ENCODE peak calls at places on chromosomes 3 and 15, in nine cellular contexts. B is mucosa of descending colon; G is heart left ventricle; T is fibroblast of lung; N is psoas muscle; O is HepG2; M is CD4-positive, CD25-positive, alpha-beta regulatory T cell; K is A549; H is esophagus muscularis mucosa. Q is an unnamed sample.

GRCh38 chr15:58702233-58702632 is 47.3 kb downstream of the ADAM10 start:
- DNase-seq in T (no peak), M (no peak), G (no peak), H (no peak), B (no peak), N (no peak), K (no peak), O (no peak), Q (no peak)

GRCh38 chr15:85673326-85673725 is 121.4 kb downstream of the KLHL25 start:
- DNase-seq in T (peak; percentile 50), B (no peak), H (no peak), G (no peak), N (no peak), O (no peak), K (no peak), M (no peak), Q (no peak)

GRCh38 chr3:124281453-124282316 is 289.8 kb upstream of the ROPN1 start:
- DNase-seq in K (peak; percentile 41), G (no peak), T (peak; percentile 70), B (no peak), H (peak; percentile 79), O (peak; percentile 10), M (no peak), N (no peak), Q (no peak)

GRCh38 chr3:140219161-140219745 is 284.3 kb downstream of the CLSTN2 start:
- DNase-seq in B (no peak), H (no peak), N (no peak), M (no peak), T (no peak), K (no peak), O (no peak), G (no peak), Q (no peak)

GRCh38 chr3:112484352-112484751 is 14.9 kb downstream of the BTLA start:
- DNase-seq in B (no peak), H (no peak), N (no peak), O (no peak), K (no peak), T (no peak), M (no peak), G (no peak), Q (no peak)

GRCh38 chr3:114179575-114179974 is 723 bp upstream of the DRD3 start:
- DNase-seq in H (no peak), K (peak; percentile 58), T (peak; percentile 26), M (peak; percentile 9), O (peak; percentile 18), G (no peak), N (no peak), B (no peak), Q (peak; percentile 12)

GRCh38 chr3:152835311-152836102 is 576 bp downstream of the P2RY1 start:
- DNase-seq in K (peak; percentile 70), T (peak; percentile 76), O (no peak), M (no peak), H (no peak), N (peak; percentile 83), B (peak; percentile 79), G (peak; percentile 58), Q (peak; percentile 68)

GRCh38 chr3:152474585-152474984 is 205.9 kb downstream of the MBNL1 start:
- DNase-seq in K (peak; percentile 71), N (no peak), B (no peak), O (peak; percentile 29), M (no peak), T (peak; percentile 84), G (no peak), H (no peak), Q (peak; percentile 43)

GRCh38 chr3:124845406-124845805 is 41.8 kb downstream of the ITGB5 start:
- DNase-seq in K (peak; percentile 76), T (peak; percentile 92), H (no peak), N (no peak), O (no peak), B (no peak), M (no peak), G (peak; percentile 40), Q (no peak)

GRCh38 chr15:60583194-60583593 is 104.3 kb upstream of the ICE2 start:
- DNase-seq in B (no peak), T (no peak), M (peak; percentile 24), H (no peak), O (no peak), G (no peak), N (no peak), K (no peak), Q (no peak)

GRCh38 chr3:23075478-23075877 is 127.6 kb upstream of the UBE2E2 start:
- DNase-seq in K (no peak), G (no peak), N (no peak), T (peak; percentile 67), O (no peak), B (no peak), M (no peak), H (no peak), Q (no peak)

GRCh38 chr15:69666441-69666882 is 213.8 kb downstream of the RPLP1 start:
- DNase-seq in T (peak; percentile 9), G (peak; percentile 31), H (no peak), M (no peak), B (no peak), O (no peak), K (no peak), N (no peak), Q (no peak)

GRCh38 chr15:48493084-48493762 is 152.3 kb downstream of the FBN1 start:
- DNase-seq in O (no peak), M (no peak), G (no peak), H (no peak), N (no peak), B (no peak), K (no peak), T (peak; percentile 95), Q (no peak)

GRCh38 chr3:59480486-59480995 is 430.7 kb upstream of the CFAP20DC start:
- DNase-seq in K (no peak), H (no peak), O (no peak), N (no peak), G (no peak), B (no peak), M (no peak), T (peak; percentile 57), Q (no peak)

GRCh38 chr15:45050587-45050986 is 27.6 kb downstream of the SORD start:
- DNase-seq in O (no peak), T (no peak), N (no peak), K (no peak), G (no peak), M (no peak), B (no peak), H (no peak), Q (no peak)

DNA sequence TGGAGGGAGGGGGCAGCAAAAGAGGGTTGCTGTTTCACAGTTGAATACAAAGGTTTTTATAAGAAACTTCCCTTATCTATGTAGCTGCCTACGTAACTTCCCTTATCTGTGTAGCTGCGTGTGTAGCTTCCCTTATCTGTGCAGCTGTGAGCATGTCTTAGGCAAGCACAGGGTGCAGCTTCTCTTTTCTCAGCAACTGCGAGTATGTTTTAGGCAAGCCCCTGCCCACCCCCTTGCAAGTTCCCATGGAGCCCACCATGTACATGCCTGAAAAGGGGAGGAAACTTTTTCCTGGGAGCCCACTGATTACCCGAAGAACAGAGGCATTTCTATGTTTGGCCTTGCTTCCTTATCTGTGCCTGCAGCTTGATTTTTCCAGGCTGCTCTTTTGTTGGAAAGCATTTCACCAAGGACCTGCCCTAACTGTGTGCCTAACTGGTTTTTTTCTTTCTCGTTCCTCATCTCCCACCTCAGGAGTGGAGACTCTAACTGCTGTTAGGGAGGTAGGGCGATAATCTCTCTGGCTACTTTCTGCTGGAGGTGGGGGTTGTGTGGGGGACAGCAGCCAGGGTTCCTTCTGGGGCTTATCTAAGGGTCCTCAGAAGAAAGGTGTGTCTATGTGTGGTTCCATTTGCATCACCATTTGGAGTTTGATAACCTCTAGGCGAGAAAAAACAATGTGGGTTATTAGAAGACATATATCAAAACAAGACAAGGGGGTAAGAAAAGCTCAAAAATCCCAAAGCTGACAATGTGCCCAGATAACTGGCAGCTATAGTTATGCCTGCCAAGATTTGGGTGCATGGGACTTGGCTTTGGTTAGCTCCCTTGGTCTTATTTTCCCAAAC is 26.0 kb downstream of the SORD start:
- DNase-seq in O (no peak), T (no peak), G (peak; percentile 20), M (no peak), B (no peak), N (no peak), K (no peak), H (no peak), Q (peak; percentile 68)
- H3K9me3 ChIP-seq in O (no peaks in the 10 kb centered on the region), T (no peaks in the 10 kb centered on the region), G (no peaks in the 10 kb centered on the region), M (no peaks in the 10 kb centered on the region), B (no peaks in the 10 kb centered on the region), N (no peaks in the 10 kb centered on the region), K (no peaks in the 10 kb centered on the region), H (no peaks in the 10 kb centered on the region), Q (peaks cover 5% of the 10 kb centered on the region)

GRCh38 chr15:72698938-72699337 is 12.9 kb downstream of the BBS4 start:
- DNase-seq in K (no peak), B (no peak), T (no peak), N (no peak), H (no peak), M (no peak), O (no peak), G (no peak), Q (no peak)

GRCh38 chr15:72700076-72700475 is 14.1 kb downstream of the BBS4 start:
- DNase-seq in O (no peak), G (no peak), B (no peak), H (no peak), K (no peak), N (no peak), T (no peak), M (no peak), Q (no peak)
- H3K4me1 ChIP-seq in O (no peaks in the 10 kb centered on the region), G (no peaks in the 10 kb centered on the region), B (no peaks in the 10 kb centered on the region), H (no peaks in the 10 kb centered on the region), K (peaks cover 6% of the 10 kb centered on the region), N (no peaks in the 10 kb centered on the region), T (no peaks in the 10 kb centered on the region), M (no peaks in the 10 kb centered on the region), Q (no peaks in the 10 kb centered on the region)

DNA sequence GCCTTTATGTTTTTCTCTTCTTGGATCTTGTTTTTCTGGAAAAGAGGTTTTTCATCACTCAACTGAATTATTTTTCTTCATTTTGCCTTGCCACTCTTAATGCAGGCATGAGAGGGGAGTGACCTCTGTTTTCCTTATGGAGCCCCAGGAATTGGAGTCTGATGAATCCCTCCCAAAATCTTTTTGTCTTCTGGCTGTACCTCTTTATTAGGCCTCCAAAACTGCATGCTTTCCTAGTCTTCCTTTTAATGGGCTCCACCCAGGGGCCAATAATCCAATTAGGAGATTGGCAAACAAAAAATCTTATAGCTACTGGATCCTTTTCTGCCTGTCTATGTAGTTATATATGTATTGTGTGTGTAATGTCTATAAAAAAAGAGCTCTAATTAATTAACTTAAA is 192.4 kb upstream of the PEX5L start:
- DNase-seq in K (no peak), M (no peak), T (peak; percentile 4), G (no peak), O (no peak), B (no peak), N (no peak), H (no peak), Q (peak; percentile 4)
- H3K9me3 ChIP-seq in K (no peaks in the 10 kb centered on the region), M (peaks cover 2% of the 10 kb centered on the region), T (no peaks in the 10 kb centered on the region), G (peaks cover 42% of the 10 kb centered on the region), O (peaks cover 84% of the 10 kb centered on the region), B (peaks cover 64% of the 10 kb centered on the region), N (peaks cover 15% of the 10 kb centered on the region), H (peaks cover 24% of the 10 kb centered on the region), Q (peaks cover 9% of the 10 kb centered on the region)

DNA sequence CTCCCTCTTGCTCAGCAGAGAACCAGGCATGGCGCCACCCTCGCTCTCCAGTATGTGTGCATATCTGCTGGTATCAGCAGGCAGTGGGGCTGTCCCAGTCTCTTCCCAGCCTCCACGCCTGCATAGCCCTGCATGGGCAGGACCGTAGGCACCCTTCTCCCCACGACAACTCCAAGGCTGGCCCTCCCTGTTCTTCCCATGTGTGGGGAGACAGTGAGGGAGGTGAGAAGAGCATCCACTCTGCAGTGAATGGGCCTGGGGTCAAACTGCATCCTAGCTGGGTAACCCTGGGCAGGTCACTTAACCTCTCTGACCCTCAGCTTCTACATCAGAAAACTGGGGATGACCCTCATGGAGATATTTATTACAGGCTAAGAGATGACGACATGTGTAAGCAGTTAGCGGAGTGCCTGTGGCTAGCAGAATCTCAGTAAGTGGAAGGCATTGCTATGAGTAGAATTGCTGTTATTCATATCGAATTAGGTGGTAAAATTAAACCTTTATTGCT is 13.3 kb upstream of the SSUH2 start:
- DNase-seq in B (no peak), G (no peak), T (no peak), K (no peak), M (no peak), H (no peak), O (no peak), N (no peak), Q (no peak)
- H3K4me1 ChIP-seq in B (peaks cover 7% of the 10 kb centered on the region), G (peaks cover 28% of the 10 kb centered on the region), T (no peaks in the 10 kb centered on the region), K (peaks cover 24% of the 10 kb centered on the region), M (no peaks in the 10 kb centered on the region), H (peaks cover 33% of the 10 kb centered on the region), O (peaks cover 100% of the 10 kb centered on the region), N (peaks cover 21% of the 10 kb centered on the region), Q (peaks cover 71% of the 10 kb centered on the region)

Q was measured in Caco-2.